ENCODE peak calls at places on chromosomes 16 and 17, in four cellular contexts. P is cardiac fibroblast, E is GM13977, F is Caco-2. J is an unnamed sample.

GRCh38 chr16:75385507-75386152 is 47.7 kb downstream of the CFDP1 start:
- DNase-seq in P (peak), E (peak), F (no peak), J (peak)

GRCh38 chr17:50213026-50214015 is 11.9 kb upstream of the COL1A1 start:
- DNase-seq in P (no peak), E (peak), F (no peak), J (peak)

GRCh38 chr17:4219241-4219640 is 44.5 kb downstream of the ANKFY1 start:
- DNase-seq in P (no peak), E (no peak), F (no peak), J (no peak)

GRCh38 chr16:48024042-48024441 is 131.8 kb downstream of the ABCC12 start:
- DNase-seq in P (no peak), E (no peak), F (no peak), J (no peak)

GRCh38 chr16:15899538-15900100 is 11.2 kb upstream of the CEP20 start:
- DNase-seq in P (peak), E (peak), F (peak), J (peak)

GRCh38 chr17:48995871-48996695 is 1.1 kb upstream of the IGF2BP1 start:
- DNase-seq in P (no peak), E (peak), F (peak), J (peak)

GRCh38 chr17:27956601-27957445 is 63.7 kb upstream of the LYRM9 start:
- DNase-seq in P (peak), E (no peak), F (peak), J (no peak)

GRCh38 chr17:60305141-60305540 is 86.8 kb downstream of the USP32 start:
- DNase-seq in P (no peak), E (no peak), F (no peak), J (peak)

GRCh38 chr17:2695961-2696760 is 15.4 kb downstream of the CLUH start:
- DNase-seq in P (no peak), E (peak), F (peak), J (peak)

GRCh38 chr17:65813306-65813705 is 251.9 kb upstream of the AXIN2 start:
- DNase-seq in P (no peak), E (no peak), F (no peak), J (no peak)

GRCh38 chr17:70621593-70621992 is 452.3 kb downstream of the KCNJ2 start:
- DNase-seq in P (peak), E (no peak), F (no peak), J (no peak)

GRCh38 chr16:57067347-57067746 is 25.0 kb upstream of the CPNE2 start:
- DNase-seq in P (no peak), E (no peak), F (no peak), J (no peak)

GRCh38 chr17:83054518-83055125 is 24.8 kb upstream of the METRNL start:
- DNase-seq in P (no peak), E (no peak), F (no peak), J (no peak)

GRCh38 chr16:87963400-87963799 is 12.2 kb downstream of the BANP start:
- DNase-seq in P (peak), E (no peak), F (no peak), J (no peak)

GRCh38 chr17:81665205-81666091 is 957 bp downstream of the OXLD1 start:
- DNase-seq in P (peak), E (no peak), F (peak), J (peak)

GRCh38 chr17:35185849-35186248 is 8.3 kb downstream of the SLC35G3 start:
- DNase-seq in P (no peak), E (peak), F (no peak), J (peak)

GRCh38 chr17:75081611-75082540 is 5.9 kb upstream of the SLC16A5 start:
- DNase-seq in P (no peak), E (no peak), F (no peak), J (no peak)

GRCh38 chr16:48963901-48964615 is 317.6 kb downstream of the CBLN1 start:
- DNase-seq in P (peak), E (no peak), F (peak), J (no peak)

GRCh38 chr16:13480801-13481200 is 439.2 kb upstream of the ERCC4 start:
- DNase-seq in P (no peak), E (no peak), F (no peak), J (no peak)

GRCh38 chr16:81803332-81803731 is 24.2 kb downstream of the PLCG2 start:
- DNase-seq in P (no peak), E (no peak), F (no peak), J (no peak)

GRCh38 chr17:38428643-38429371 is 543 bp downstream of the ARHGAP23 start:
- DNase-seq in P (peak), E (no peak), F (no peak), J (no peak)

GRCh38 chr17:74858672-74859438 is 830 bp downstream of the GRIN2C start:
- DNase-seq in P (no peak), E (no peak), F (no peak), J (no peak)

GRCh38 chr17:5254903-5255521 is 20.4 kb upstream of the SCIMP start:
- DNase-seq in P (no peak), E (peak), F (no peak), J (peak)

GRCh38 chr16:57651344-57652333 is 16.5 kb upstream of the ADGRG3 start:
- DNase-seq in P (no peak), E (no peak), F (no peak), J (no peak)

GRCh38 chr17:40903129-40903847 is 18.2 kb upstream of the KRT20 start:
- DNase-seq in P (peak), E (peak), F (peak), J (peak)

GRCh38 chr17:20008242-20009051 is 712 bp upstream of the SPECC1 start:
- DNase-seq in P (no peak), E (no peak), F (no peak), J (peak)

GRCh38 chr16:85759136-85759535 is 8.2 kb upstream of the C16orf74 start:
- DNase-seq in P (no peak), E (no peak), F (no peak), J (no peak)

GRCh38 chr16:82368041-82368440 is 198.0 kb upstream of the MPHOSPH6 start:
- DNase-seq in P (peak), E (peak), F (peak), J (peak)

DNA sequence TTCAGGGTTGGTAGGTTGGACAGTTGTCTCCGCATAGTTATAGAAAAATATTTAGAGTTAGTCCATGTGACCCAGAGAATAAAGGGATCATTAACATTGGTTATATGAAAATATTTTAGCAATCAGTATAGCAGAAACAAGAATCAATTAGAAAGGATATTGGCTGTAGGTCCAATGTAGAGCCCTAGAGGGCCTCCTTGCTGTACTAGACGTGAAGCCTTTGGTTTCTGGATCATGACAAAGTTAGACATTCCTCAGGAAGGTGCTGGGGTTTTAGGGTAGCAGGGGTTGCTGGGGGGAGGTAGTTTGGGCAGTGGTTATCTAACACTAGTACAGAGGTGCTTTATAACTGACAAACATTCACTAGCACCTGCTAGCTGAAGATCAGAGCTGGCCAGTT is 31.6 kb upstream of the ANKFN1 start:
- DNase-seq in P (no peak), E (no peak), F (no peak), J (no peak)
- TF ChIP-seq CTCF in P (no peak), E (no peak), F (peak), J (no peak)

DNA sequence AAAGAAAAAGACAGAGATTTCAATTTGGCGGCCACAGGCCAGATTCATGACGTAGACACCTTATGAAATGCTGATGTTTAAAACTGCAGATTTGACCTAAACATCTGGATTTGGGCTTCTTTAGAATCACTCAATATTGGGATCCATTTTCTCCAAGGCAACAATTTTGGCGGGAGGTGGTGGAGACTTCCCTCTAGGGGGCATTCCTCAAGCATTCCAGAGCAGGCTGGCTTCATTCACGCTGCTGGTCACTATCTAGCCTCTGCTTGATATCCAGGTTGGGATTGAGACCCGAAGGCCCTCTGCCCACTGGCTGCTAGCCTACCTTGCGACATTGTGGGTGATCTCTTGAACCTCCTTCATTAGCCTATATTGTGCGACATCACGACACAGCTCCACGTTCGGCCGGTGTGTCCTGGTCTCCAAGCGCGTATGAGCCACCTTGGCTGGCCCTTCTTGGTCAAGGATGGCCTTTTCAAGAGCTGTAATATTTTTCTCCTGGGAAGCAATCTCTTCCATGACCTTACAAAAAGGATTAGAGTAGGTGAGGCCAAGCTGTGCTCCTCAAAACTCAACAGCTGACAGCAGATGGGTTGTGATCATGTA is 24.5 kb downstream of the FBXO39 start:
- DNase-seq in P (no peak), E (no peak), F (no peak), J (no peak)
- TF ChIP-seq CTCF in P (no peak), E (no peak), F (no peak), J (no peak)

DNA sequence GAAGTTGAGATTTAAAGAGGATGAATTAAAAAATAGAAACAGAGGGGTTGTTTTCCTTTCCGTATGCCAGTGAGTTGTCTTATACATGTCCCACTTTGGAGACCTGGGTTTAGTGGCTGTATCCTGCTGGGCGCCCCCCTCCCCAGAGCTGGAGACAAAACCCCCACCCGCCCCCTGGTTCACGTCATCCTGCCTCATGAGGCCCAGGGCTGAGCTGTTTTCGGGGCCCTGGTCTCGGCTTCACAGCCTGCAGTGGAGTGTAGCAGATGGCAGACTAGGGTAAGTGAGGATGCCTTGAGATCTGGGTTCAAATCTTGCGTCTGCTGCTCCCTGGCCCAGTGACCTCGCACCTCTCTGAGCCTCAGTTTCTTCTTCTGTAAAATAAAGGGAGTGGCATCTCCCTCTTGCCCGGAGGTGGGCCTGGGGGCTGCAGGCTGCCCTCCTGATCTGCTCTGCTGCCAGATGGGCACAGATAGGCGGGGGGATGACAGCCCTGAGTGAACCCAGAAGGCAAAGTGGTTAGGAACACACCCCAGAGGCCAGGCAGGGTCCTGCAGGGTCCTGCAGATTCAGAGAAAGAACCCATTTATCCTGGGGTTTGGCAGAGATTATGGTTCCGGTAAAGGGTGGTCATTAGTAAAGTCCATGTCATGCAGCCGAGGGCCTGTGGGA is 45.1 kb downstream of the SOCS3 start:
- DNase-seq in P (no peak), E (no peak), F (no peak), J (no peak)
- TF ChIP-seq CTCF in P (no peak), E (no peak), F (no peak), J (no peak)

DNA sequence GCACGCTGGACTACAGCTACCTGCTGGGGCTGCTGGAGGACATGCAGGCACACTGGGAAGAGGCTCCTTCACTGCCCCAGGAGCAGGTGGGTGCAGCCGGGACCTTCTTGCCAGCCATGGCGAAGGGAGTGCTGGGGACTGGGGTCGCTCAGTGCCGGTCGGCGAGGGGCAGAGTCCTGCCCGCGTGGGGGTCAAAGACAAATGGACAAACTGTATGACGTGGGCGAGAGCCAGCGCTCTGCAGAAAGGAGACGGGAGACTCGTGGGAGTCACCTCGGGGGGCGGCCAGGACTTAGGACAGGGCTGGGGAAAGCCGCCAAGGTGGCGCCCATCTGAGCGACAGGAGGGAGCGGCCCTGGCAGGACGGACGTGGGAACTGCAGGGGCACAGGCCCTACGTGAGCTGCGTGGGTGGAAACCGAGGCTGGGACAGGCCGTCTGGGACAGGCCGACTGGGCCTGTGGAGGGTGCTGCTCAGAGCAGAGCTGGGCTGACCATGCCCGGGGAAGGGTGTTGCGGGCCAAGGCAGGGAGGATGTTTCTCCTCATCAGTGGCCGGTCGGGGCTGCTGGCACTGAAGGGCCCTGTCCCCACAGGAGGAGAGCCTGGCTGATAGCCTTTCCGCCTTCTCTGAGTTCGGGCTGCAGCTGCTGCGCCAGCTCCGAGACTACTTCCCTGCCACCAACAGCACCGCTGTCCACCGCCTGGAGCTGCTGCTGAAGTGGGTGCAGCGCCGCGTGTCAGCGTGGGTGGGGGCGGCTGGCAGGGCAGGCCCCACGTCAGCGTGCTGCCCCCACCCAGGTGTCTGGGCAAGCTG is 8.0 kb downstream of the TSR3 start:
- DNase-seq in P (no peak), E (no peak), F (no peak), J (no peak)
- TF ChIP-seq CTCF in P (no peak), E (no peak), F (no peak), J (no peak)

GRCh38 chr17:31533546-31534155 is 142.2 kb downstream of the RAB11FIP4 start:
- DNase-seq in P (peak), E (peak), F (no peak), J (no peak)
- TF ChIP-seq CTCF in P (no peak), E (peak), F (peak), J (peak)